ENCODE peak calls at places on chromosome 22, in four cellular contexts. G is dermis blood vessel endothelial cell, M is posterior vena cava, E is HCEC 1CT. R is an unnamed sample.

GRCh38 chr22:20111689-20112622 is 3.9 kb upstream of the RANBP1 start:
- DNase-seq in G (no peak), M (no peak), E (no peak), R (no peak)

GRCh38 chr22:30636226-30637077 is 871 bp downstream of the SLC35E4 start:
- DNase-seq in G (peak; percentile 55), M (peak; percentile 81), E (no peak), R (peak; percentile 37)

GRCh38 chr22:41478891-41479521 is 10.1 kb downstream of the ACO2 start:
- DNase-seq in G (no peak), M (peak; percentile 38), E (peak; percentile 32), R (peak; percentile 84)

GRCh38 chr22:23894710-23895598 is 771 bp downstream of the MIF start:
- DNase-seq in G (peak; percentile 68), M (peak; percentile 91), E (peak; percentile 69), R (peak; percentile 86)

GRCh38 chr22:19878461-19879247 is 24.0 kb upstream of the GNB1L start:
- DNase-seq in G (no peak), M (peak; percentile 68), E (no peak), R (peak; percentile 43)

GRCh38 chr22:45524157-45524556 is 21.5 kb downstream of the FBLN1 start:
- DNase-seq in G (no peak), M (no peak), E (no peak), R (no peak)

GRCh38 chr22:27857441-27857840 is 55.9 kb upstream of the MN1 start:
- DNase-seq in G (no peak), M (no peak), E (no peak), R (no peak)

GRCh38 chr22:17896552-17896951 is 122.3 kb upstream of the BID start:
- DNase-seq in G (peak; percentile 25), M (no peak), E (no peak), R (peak; percentile 56)

GRCh38 chr22:22099194-22099486 is 116.6 kb upstream of the TOP3B start:
- DNase-seq in G (no peak), M (no peak), E (no peak), R (no peak)

GRCh38 chr22:48535868-48536690 is 1291.6 kb downstream of the BRD1 start:
- DNase-seq in G (no peak), M (no peak), E (no peak), R (no peak)

GRCh38 chr22:42299586-42300285 is 29.3 kb upstream of the TCF20 start:
- DNase-seq in G (no peak), M (no peak), E (no peak), R (no peak)

GRCh38 chr22:28923826-28924732 is 40.7 kb downstream of the ZNRF3 start:
- DNase-seq in G (no peak), M (no peak), E (no peak), R (peak; percentile 88)

GRCh38 chr22:35306350-35306967 is 6.8 kb downstream of the TOM1 start:
- DNase-seq in G (peak; percentile 80), M (no peak), E (no peak), R (no peak)

GRCh38 chr22:37260939-37261338 is 16.9 kb upstream of the RAC2 start:
- DNase-seq in G (peak; percentile 77), M (peak; percentile 84), E (peak; percentile 37), R (peak; percentile 59)

GRCh38 chr22:49983148-49984042 is 22.8 kb downstream of the PIM3 start:
- DNase-seq in G (peak; percentile 43), M (peak; percentile 80), E (no peak), R (no peak)

GRCh38 chr22:45294030-45294429 is 9.3 kb downstream of the UPK3A start:
- DNase-seq in G (no peak), M (no peak), E (no peak), R (no peak)

GRCh38 chr22:39180566-39180965 is 28.1 kb upstream of the CBX7 start:
- DNase-seq in G (no peak), M (no peak), E (no peak), R (no peak)

GRCh38 chr22:22386602-22387385 is 121.7 kb downstream of the ZNF280B start:
- DNase-seq in G (no peak), M (no peak), E (no peak), R (no peak)

GRCh38 chr22:27588915-27589314 is 212.6 kb downstream of the MN1 start:
- DNase-seq in G (no peak), M (no peak), E (no peak), R (no peak)

GRCh38 chr22:39090426-39091064 is 6.5 kb upstream of the APOBEC3H start:
- DNase-seq in G (no peak), M (no peak), E (no peak), R (no peak)

GRCh38 chr22:43427296-43428004 is 15.6 kb downstream of the MPPED1 start:
- DNase-seq in G (no peak), M (no peak), E (no peak), R (no peak)

GRCh38 chr22:17135153-17135760 is 14.1 kb upstream of the TMEM121B start:
- DNase-seq in G (no peak), M (peak; percentile 70), E (no peak), R (no peak)

GRCh38 chr22:39607093-39607492 is 36.5 kb downstream of the CACNA1I start:
- DNase-seq in G (no peak), M (no peak), E (no peak), R (no peak)

GRCh38 chr22:17968126-17968525 is 56.2 kb downstream of the MICAL3 start:
- DNase-seq in G (no peak), M (no peak), E (no peak), R (no peak)

GRCh38 chr22:47333625-47334024 is 571.2 kb downstream of the TBC1D22A start:
- DNase-seq in G (no peak), M (no peak), E (no peak), R (no peak)

GRCh38 chr22:36643033-36643432 is 60.5 kb downstream of the CACNG2 start:
- DNase-seq in G (no peak), M (no peak), E (no peak), R (no peak)

GRCh38 chr22:23521442-23522113 is 58.5 kb downstream of the IGLL1 start:
- DNase-seq in G (peak; percentile 95), M (peak; percentile 96), E (peak; percentile 67), R (peak; percentile 97)

GRCh38 chr22:40050258-40050657 is 55.5 kb downstream of the FAM83F start:
- DNase-seq in G (no peak), M (no peak), E (no peak), R (no peak)

GRCh38 chr22:38706101-38706884 is 549 bp downstream of the GTPBP1 start:
- DNase-seq in G (peak; percentile 53), M (peak; percentile 88), E (no peak), R (peak; percentile 80)

GRCh38 chr22:48520888-48521600 is 1306.6 kb downstream of the BRD1 start:
- DNase-seq in G (no peak), M (no peak), E (no peak), R (no peak)

GRCh38 chr22:35743466-35743865 is 25.8 kb downstream of the APOL5 start:
- DNase-seq in G (no peak), M (no peak), E (no peak), R (no peak)

GRCh38 chr22:29382575-29383328 is 5.6 kb downstream of the AP1B1 start:
- DNase-seq in G (peak; percentile 53), M (no peak), E (no peak), R (no peak)

GRCh38 chr22:25702046-25702445 is 39.9 kb upstream of the MYO18B start:
- DNase-seq in G (peak; percentile 34), M (no peak), E (peak; percentile 2), R (no peak)

GRCh38 chr22:44839061-44839460 is 86.7 kb downstream of the ARHGAP8 start:
- DNase-seq in G (no peak), M (peak; percentile 46), E (no peak), R (no peak)

GRCh38 chr22:35328472-35328885 is 28.8 kb downstream of the TOM1 start:
- DNase-seq in G (peak; percentile 40), M (no peak), E (no peak), R (peak; percentile 87)

GRCh38 chr22:46057206-46057605 is 80.2 kb upstream of the WNT7B start:
- DNase-seq in G (peak; percentile 45), M (peak; percentile 49), E (peak; percentile 52), R (peak; percentile 20)

GRCh38 chr22:30265851-30266444 is 703 bp downstream of the OSM start:
- DNase-seq in G (no peak), M (peak; percentile 95), E (no peak), R (no peak)

GRCh38 chr22:41047741-41048140 is 44.7 kb upstream of the EP300 start:
- DNase-seq in G (no peak), M (no peak), E (peak; percentile 27), R (no peak)

GRCh38 chr22:38402204-38402603 is 52.8 kb downstream of the KCNJ4 start:
- DNase-seq in G (no peak), M (peak; percentile 77), E (no peak), R (no peak)

R was measured in adrenal gland.